ENCODE peak calls at places on chromosomes 2 and 18, in ten cellular contexts. O is HepG2, N is suprapubic skin, V is prostate gland, K is stomach, F is esophagus muscularis mucosa, I is sigmoid colon, L is H1, A is K562, S is SK-N-SH. W is an unnamed sample.
A peak's percentile ranks its signal among the peaks of the same experiment; 100 is the strongest.

GRCh38 chr2:79219383-79219988 is 59.9 kb upstream of the REG3A start:
- DNase-seq in O (peak; percentile 55), N (no peak), V (peak; percentile 7), K (peak; percentile 51), F (no peak), I (no peak), L (no peak), A (peak; percentile 41), S (peak; percentile 36), W (peak; percentile 25)

GRCh38 chr18:79309572-79310278 is 86.0 kb upstream of the NFATC1 start:
- DNase-seq in O (no peak), N (no peak), V (no peak), K (no peak), F (no peak), I (no peak), L (no peak), A (no peak), S (no peak), W (no peak)

GRCh38 chr2:231222318-231223000 is 24.0 kb downstream of the ARMC9 start:
- DNase-seq in O (no peak), N (no peak), V (no peak), K (no peak), F (no peak), I (peak; percentile 65), L (no peak), A (no peak), S (no peak), W (no peak)

GRCh38 chr2:113185643-113186315 is 12.0 kb downstream of the PSD4 start:
- DNase-seq in O (no peak), N (no peak), V (no peak), K (peak; percentile 89), F (no peak), I (no peak), L (no peak), A (no peak), S (no peak), W (no peak)

GRCh38 chr2:171124512-171124911 is 36.2 kb downstream of the TLK1 start:
- DNase-seq in O (no peak), N (no peak), V (no peak), K (no peak), F (no peak), I (no peak), L (no peak), A (no peak), S (no peak), W (no peak)

GRCh38 chr2:45676088-45676487 is 24.6 kb downstream of the PRKCE start:
- DNase-seq in O (no peak), N (no peak), V (no peak), K (no peak), F (no peak), I (no peak), L (no peak), A (no peak), S (no peak), W (no peak)

GRCh38 chr18:77177009-77177408 is 44.4 kb upstream of the MBP start:
- DNase-seq in O (no peak), N (no peak), V (no peak), K (no peak), F (no peak), I (no peak), L (no peak), A (no peak), S (no peak), W (no peak)

GRCh38 chr2:127526142-127526939 is at the start of gene IWS1:
- DNase-seq in O (peak; percentile 97), N (peak; percentile 97), V (peak; percentile 96), K (peak; percentile 95), F (peak; percentile 99), I (peak; percentile 98), L (peak; percentile 88), A (peak; percentile 95), S (peak; percentile 94), W (peak; percentile 90)

GRCh38 chr18:79378416-79379250 is 17.1 kb upstream of the NFATC1 start:
- DNase-seq in O (no peak), N (peak; percentile 89), V (peak; percentile 74), K (peak; percentile 84), F (no peak), I (peak; percentile 90), L (peak; percentile 66), A (peak; percentile 54), S (peak; percentile 67), W (peak; percentile 83)

GRCh38 chr2:137091704-137092103 is 326.4 kb downstream of the THSD7B start:
- DNase-seq in O (no peak), N (no peak), V (no peak), K (no peak), F (no peak), I (no peak), L (no peak), A (no peak), S (no peak), W (no peak)

GRCh38 chr2:80126596-80127189 is 177.9 kb downstream of the LRRTM1 start:
- DNase-seq in O (no peak), N (no peak), V (no peak), K (no peak), F (no peak), I (no peak), L (no peak), A (peak; percentile 31), S (no peak), W (no peak)

GRCh38 chr2:151682459-151683003 is 51.7 kb downstream of the NEB start:
- DNase-seq in O (no peak), N (no peak), V (no peak), K (no peak), F (no peak), I (no peak), L (no peak), A (no peak), S (no peak), W (no peak)

GRCh38 chr2:99337931-99338580 is 867 bp downstream of the EIF5B start:
- DNase-seq in O (peak; percentile 16), N (no peak), V (no peak), K (no peak), F (no peak), I (no peak), L (no peak), A (no peak), S (peak; percentile 18), W (peak; percentile 25)

GRCh38 chr18:58544616-58545337 is 84.1 kb downstream of the ALPK2 start:
- DNase-seq in O (no peak), N (no peak), V (no peak), K (no peak), F (no peak), I (no peak), L (no peak), A (no peak), S (no peak), W (no peak)

GRCh38 chr18:1585881-1586488 is 681.3 kb downstream of the ADCYAP1 start:
- DNase-seq in O (peak; percentile 20), N (no peak), V (no peak), K (no peak), F (no peak), I (no peak), L (no peak), A (peak; percentile 34), S (peak; percentile 8), W (peak; percentile 25)

DNA sequence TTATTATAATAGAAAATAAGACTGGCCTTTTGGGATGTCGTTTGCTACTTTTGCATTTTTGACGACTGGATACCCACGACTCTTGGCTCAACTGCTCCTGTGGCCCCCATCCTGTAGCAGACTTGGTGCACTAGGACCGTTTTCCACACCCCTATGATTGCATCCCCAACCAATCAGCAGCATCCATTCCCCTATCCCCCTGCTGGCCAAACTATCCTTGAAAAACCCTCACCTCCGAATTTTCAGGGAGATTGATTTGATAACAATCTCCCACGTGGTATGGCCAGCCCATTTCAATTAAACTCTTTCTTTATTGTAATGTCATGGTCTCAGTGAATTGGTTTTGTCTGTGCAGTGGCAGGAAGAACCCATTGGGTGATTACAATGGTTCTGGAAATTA is 37.9 kb upstream of the TTR start:
- DNase-seq in O (no peak), N (no peak), V (no peak), K (no peak), F (peak; percentile 74), I (no peak), L (no peak), A (no peak), S (no peak), W (no peak)
- TF ChIP-seq CTCF in O (no peak), N (no peak), V (no peak), K (no peak), F (no peak), I (no peak), L (peak; percentile 25), A (peak; percentile 26), S (peak; percentile 32), W (no peak)

GRCh38 chr2:135168119-135168872 is 116.2 kb downstream of the RAB3GAP1 start:
- DNase-seq in O (no peak), N (no peak), V (no peak), K (no peak), F (no peak), I (no peak), L (no peak), A (no peak), S (no peak), W (no peak)
- H3K27ac ChIP-seq in O (no peak overlapping the region), N (no peak overlapping the region), V (no peak overlapping the region), K (no peak overlapping the region), F (no peak overlapping the region), I (no peak overlapping the region), L (no peak overlapping the region), A (no peak overlapping the region), S (no peak overlapping the region), W (no peak overlapping the region)

DNA sequence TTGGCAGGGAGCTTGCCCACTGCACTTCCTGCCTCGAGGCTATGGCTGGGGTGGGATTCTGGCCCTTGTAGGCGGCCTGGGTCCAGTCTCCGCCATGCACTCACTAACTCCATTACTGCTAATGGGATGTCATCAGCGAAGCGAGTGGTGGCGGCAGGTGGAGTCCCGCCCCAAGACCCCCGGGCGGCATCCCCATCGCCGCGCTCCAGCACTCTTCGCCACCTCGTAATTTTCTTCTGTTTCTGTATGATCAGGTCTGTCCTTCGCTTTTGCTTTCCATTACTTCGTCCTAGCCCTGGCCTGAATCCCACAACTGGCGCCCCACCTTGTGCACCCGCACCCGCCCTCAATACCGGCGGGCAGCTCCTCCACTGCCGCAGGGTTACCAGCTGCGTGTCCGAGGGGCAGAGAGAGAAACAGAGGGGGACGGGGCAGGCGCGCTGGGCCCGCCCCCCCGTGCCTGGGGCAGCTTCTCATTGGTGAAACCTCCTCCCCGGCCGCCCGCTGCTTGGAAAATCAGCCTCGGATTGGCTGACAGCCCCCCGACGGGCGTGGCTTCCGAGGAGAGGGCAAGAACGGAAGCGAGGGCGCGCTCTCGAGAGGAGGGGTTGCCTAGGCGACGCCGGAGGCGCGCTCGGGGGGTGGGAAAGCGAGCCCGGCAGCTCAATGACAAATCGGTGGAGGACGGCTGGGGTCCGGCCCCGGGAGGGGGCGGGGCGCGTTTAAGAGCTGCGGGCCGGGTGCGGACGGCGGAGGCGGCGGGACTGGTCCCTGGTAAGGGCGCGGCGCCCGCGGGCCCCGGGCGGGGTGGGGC is at the start of gene RALB:
- DNase-seq in O (peak; percentile 98), N (peak; percentile 100), V (peak; percentile 100), K (peak; percentile 100), F (peak; percentile 100), I (peak; percentile 100), L (peak; percentile 96), A (peak; percentile 99), S (peak; percentile 99), W (peak; percentile 99)
- TF ChIP-seq POLR2AphosphoS5 in O (peak; percentile 42), N (no peak), V (no peak), K (peak; percentile 78), F (peak; percentile 84), I (peak; percentile 88), L (no peak), A (no peak), S (peak; percentile 62), W (peak; percentile 21)

DNA sequence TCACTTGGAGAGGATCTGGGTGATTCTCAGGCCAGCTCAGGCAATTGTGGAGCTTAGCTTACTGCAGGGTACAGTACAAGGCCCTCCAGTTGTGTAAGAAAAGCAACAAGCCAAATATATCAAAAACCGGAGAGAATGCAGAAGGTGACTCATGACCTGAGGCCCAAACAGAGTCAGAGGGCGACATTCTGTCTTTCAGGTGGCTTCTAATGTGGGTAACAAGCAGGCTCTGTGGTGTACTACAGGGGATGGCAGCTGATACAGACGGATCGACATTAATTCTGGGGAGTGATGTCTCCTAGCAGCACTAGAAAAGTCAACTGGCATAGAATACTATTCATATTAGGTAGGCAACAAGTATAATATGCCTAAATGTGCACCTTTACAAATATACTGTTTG is 219.5 kb upstream of the SOX11 start:
- DNase-seq in O (no peak), N (no peak), V (no peak), K (no peak), F (peak; percentile 64), I (no peak), L (no peak), A (no peak), S (no peak), W (no peak)
- TF ChIP-seq CTCF in O (no peak), N (no peak), V (no peak), K (no peak), F (no peak), I (no peak), L (no peak), A (no peak), S (no peak), W (no peak)

W was measured in HL-60.